ENCODE peak calls at places on chromosomes 4 and X, in five cellular contexts. Q is mucosa of descending colon, Z is mammary epithelial cell, K is right atrium auricular region, X is ascending aorta. E is an unnamed sample. For H3K4me1 and H3K9me3, the result is how much of the 10 kb centered on the place peaks cover.

GRCh38 chr4:29131304-29131703 is 1588.9 kb upstream of the PCDH7 start:
- DNase-seq in Q (no peak), Z (no peak), K (no peak), X (no peak), E (no peak)

GRCh38 chrX:8927066-8927465 is 106.9 kb downstream of the FAM9B start:
- DNase-seq in Q (no peak), Z (no peak), K (no peak), X (no peak), E (no peak)

GRCh38 chr4:20253272-20253798 is 1.6 kb downstream of the SLIT2 start:
- DNase-seq in Q (no peak), Z (no peak), K (no peak), X (no peak), E (peak)

GRCh38 chr4:113350576-113350975 is 301.1 kb downstream of the ANK2 start:
- DNase-seq in Q (no peak), Z (no peak), K (no peak), X (no peak), E (no peak)

GRCh38 chr4:186839122-186840037 is 115.7 kb upstream of the FAT1 start:
- DNase-seq in Q (peak), Z (peak), K (no peak), X (peak), E (peak)

GRCh38 chrX:21056636-21057035 is 317.6 kb upstream of the CNKSR2 start:
- DNase-seq in Q (no peak), Z (peak), K (no peak), X (no peak), E (no peak)

GRCh38 chrX:10171291-10171690 is 14.5 kb downstream of the CLCN4 start:
- DNase-seq in Q (no peak), Z (no peak), K (no peak), X (no peak), E (no peak)

GRCh38 chr4:153114771-153115321 is 89.4 kb upstream of the TRIM2 start:
- DNase-seq in Q (peak), Z (peak), K (peak), X (peak), E (no peak)

GRCh38 chr4:114807759-114808404 is 209.3 kb downstream of the UGT8 start:
- DNase-seq in Q (peak), Z (peak), K (no peak), X (no peak), E (no peak)

DNA sequence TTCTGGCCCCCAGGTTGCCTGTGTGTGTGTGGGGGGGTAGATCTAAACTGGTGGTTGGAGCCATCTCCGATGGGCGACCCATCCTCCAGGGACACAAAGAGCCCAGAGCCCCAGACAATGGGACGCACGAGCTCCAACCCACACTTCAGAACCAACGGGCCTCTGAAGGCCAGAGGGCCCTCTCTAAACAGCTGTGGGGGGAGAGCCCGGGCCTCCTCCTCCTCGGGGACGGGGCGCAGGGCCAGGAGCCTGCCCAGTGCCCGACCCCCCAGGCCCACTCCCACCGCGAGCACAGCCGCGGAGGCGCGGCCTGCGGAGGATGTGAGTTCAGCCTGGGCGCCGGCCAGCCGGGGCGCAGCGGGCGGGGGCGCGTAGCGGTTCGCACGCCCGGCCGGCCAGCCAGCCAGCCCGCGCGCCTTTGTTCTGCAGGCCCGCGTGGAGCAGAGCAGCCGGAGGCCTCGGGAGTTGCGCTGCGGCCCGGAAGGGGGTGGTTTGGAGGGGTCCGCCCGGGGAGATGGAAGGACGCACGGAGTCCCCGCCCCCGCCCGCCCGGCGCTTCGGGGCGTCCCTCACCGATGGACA is 4.0 kb downstream of the FLNA start:
- DNase-seq in Q (no peak), Z (no peak), K (no peak), X (no peak), E (no peak)
- H3K4me1 ChIP-seq in Q (under half), Z (half or more), K (half or more), X (under half), E (under half)

DNA sequence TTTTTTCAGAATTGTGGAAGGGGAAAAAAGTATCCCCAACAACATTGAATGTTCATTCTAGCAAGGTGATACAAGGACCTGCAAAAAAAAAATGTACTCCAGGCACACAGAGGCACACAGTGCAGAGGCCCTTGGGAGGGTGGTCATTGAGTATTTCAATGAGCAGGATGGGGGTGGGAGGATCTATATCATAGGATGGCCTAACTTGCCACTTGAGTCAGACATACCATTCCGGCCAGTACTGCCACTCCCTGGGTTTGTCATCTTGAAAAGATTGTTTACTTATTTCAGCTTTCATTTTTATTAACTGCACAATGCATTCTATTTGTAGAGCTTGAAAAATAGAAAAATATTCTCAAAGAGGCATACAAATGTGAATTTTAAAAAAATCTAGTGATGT is 18.7 kb downstream of the ZNF595 start:
- DNase-seq in Q (no peak), Z (peak), K (no peak), X (no peak), E (no peak)
- H3K9me3 ChIP-seq in Q (half or more), Z (half or more), K (under half), X (half or more), E (under half)

GRCh38 chrX:131288188-131288587 is 918 bp downstream of the IGSF1 start:
- DNase-seq in Q (no peak), Z (no peak), K (no peak), X (no peak), E (no peak)
- H3K4me3 ChIP-seq in Q (no peak), Z (no peak), K (no peak), X (peak), E (no peak)

DNA sequence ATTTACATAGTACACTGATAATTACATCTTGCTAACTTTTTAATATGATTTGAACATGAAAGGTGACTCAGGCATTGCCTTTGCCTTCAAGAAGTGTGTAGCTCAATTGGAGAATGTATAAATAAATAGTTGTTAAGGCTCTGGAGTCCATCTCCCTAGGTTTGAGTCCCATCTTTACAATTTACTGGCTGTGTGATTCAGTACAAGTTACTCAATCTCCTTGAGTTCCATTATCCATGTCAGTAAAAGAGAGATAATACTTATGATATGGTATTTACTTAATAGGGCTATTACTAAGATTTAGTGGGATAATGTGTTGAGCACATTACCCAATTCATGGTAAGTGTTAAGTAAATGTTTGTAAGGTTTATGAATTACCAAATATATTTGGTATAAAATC is 1.9 kb upstream of the FGG start:
- DNase-seq in Q (no peak), Z (no peak), K (no peak), X (no peak), E (no peak)
- H3K4me1 ChIP-seq in Q (under half), Z (under half), K (under half), X (under half), E (under half)

GRCh38 chrX:71996826-71997225 is 86.2 kb downstream of the NHSL2 start:
- DNase-seq in Q (no peak), Z (no peak), K (peak), X (no peak), E (peak)
- H3K9me3 ChIP-seq in Q (under half), Z (under half), K (under half), X (under half), E (under half)

DNA sequence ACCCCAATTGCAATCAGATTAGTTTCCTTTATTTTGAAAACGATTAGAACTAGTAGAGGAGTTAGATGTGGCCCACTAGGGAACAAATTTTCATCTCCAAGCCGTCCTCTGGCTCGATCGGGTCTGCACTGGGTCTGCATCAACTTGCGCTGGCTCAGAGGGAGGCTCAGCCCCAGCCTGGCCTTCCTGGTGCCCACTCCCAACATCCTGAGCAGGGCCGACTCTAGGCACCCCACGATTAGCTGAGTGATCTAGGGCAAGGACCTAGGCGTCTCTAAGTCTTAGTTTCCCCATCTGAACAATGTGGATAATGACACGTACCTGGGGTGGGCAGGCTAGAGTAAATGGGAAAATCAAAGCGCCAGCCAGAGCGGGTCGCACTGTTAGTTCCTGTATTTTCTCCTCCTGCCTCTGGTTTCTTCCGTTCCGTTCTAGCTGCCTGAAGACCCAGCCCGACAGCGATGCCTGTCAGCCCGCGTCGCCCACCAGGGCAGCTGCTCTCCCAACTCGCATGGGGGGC is 7.7 kb upstream of the HAND2 start:
- DNase-seq in Q (no peak), Z (no peak), K (no peak), X (no peak), E (no peak)
- H3K4me3 ChIP-seq in Q (no peak), Z (no peak), K (peak), X (peak), E (peak)